ENCODE peak calls at places on chromosome 9, in five cellular contexts. B is SK-N-SH, F is endothelial cell of umbilical vein, I is suprapubic skin, U is HCT116. E is an unnamed sample. For H3K27me3, the result is how much of the 10 kb centered on the place peaks cover.

GRCh38 chr9:72858089-72858912 is 94.6 kb downstream of the ALDH1A1 start:
- DNase-seq in I (no peak), B (no peak), F (peak), U (no peak), E (no peak)

GRCh38 chr9:69097053-69097452 is 61.5 kb downstream of the FXN start:
- DNase-seq in B (no peak), I (no peak), F (peak), U (no peak), E (no peak)

GRCh38 chr9:83013261-83013610 is 49.7 kb downstream of the RASEF start:
- DNase-seq in U (no peak), B (no peak), F (no peak), I (no peak), E (no peak)

GRCh38 chr9:130015353-130016019 is 27.5 kb downstream of the FNBP1 start:
- DNase-seq in F (no peak), B (no peak), I (no peak), U (no peak), E (no peak)

GRCh38 chr9:114006155-114006550 is 71.9 kb downstream of the AMBP start:
- DNase-seq in F (no peak), I (peak), U (no peak), B (no peak), E (no peak)

GRCh38 chr9:123773783-123774182 is 156.1 kb downstream of the DENND1A start:
- DNase-seq in B (no peak), U (no peak), F (no peak), I (no peak), E (no peak)

GRCh38 chr9:126682928-126683697 is 69.4 kb downstream of the LMX1B start:
- DNase-seq in U (no peak), B (peak), I (no peak), F (no peak), E (no peak)

GRCh38 chr9:70112981-70113380 is 69.3 kb downstream of the MAMDC2 start:
- DNase-seq in I (no peak), U (no peak), F (peak), B (no peak), E (no peak)

GRCh38 chr9:122168356-122168755 is 8.6 kb downstream of the MORN5 start:
- DNase-seq in F (peak), B (no peak), U (no peak), I (peak), E (no peak)

GRCh38 chr9:19939890-19940289 is 151.1 kb upstream of the SLC24A2 start:
- DNase-seq in I (no peak), F (no peak), U (no peak), B (no peak), E (no peak)

DNA sequence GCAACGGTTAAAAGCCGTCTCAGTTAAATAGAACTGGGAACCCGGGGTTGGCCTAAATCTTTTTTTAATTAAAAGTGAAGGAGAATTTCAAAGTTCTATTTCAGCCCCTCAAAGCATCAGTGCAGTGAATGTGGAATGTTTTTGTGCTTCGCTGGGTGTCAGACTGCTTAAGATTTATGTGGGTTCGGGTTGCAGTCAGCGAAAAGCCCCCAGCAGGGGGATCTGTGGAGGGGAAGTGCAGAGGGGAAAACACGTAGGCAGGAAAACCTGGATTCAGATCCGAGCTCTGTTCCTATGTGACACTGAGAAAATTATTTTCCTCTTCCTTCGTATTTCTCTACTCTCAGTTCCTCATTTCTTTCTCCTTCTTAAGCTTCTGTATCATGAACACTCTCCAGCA is 19.7 kb downstream of the BRINP1 start:
- DNase-seq in I (no peak), U (no peak), F (no peak), B (no peak), E (no peak)
- H3K4me3 ChIP-seq in I (no peak), U (no peak), F (no peak), B (no peak), E (no peak)

GRCh38 chr9:135737840-135738521 is 36.0 kb downstream of the KCNT1 start:
- DNase-seq in I (no peak), U (no peak), B (no peak), F (no peak), E (no peak)
- H3K27me3 ChIP-seq in I (half or more), U (under half), B (under half), F (under half), E (under half)

GRCh38 chr9:128909859-128910258 is 10.9 kb upstream of the PHYHD1 start:
- DNase-seq in I (no peak), B (no peak), U (no peak), F (no peak), E (no peak)

GRCh38 chr9:128910906-128911305 is 9.9 kb upstream of the PHYHD1 start:
- DNase-seq in B (no peak), I (no peak), U (no peak), F (no peak), E (no peak)

GRCh38 chr9:128912270-128912853 is 8.4 kb upstream of the PHYHD1 start:
- DNase-seq in F (peak), I (no peak), B (no peak), U (peak), E (no peak)

GRCh38 chr9:128913048-128913900 is 7.5 kb upstream of the PHYHD1 start:
- DNase-seq in B (no peak), F (no peak), I (no peak), U (no peak), E (no peak)

DNA sequence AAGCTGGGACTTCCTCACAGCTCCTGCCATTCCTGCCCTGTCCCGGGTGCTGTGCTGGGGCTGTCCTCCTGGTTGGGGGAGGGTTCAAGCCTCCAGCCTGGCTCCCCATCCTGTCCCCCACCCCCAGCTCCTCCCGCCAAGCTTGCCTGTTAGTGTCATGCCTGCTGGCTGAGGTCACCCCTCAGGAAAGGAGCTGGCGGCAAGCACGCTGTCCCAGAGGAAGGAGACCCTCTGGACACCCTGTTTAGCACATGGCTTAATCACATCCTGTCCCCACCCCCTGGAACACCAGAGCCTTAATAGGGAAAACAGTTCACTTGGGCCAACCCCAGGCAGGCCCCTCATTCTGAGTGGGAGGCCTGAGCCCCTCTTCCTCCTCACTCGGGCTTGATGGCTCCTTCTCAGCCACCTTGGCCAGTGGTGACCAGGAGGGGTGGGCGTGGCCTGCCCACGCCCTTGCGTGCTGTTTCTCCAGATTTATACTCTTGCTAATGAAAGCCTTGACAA is 9.2 kb upstream of the PHYHD1 start:
- DNase-seq in U (no peak), B (no peak), I (no peak), F (peak), E (no peak)
- TF ChIP-seq POLR2AphosphoS5 in U (no peak), B (no peak), I (no peak), F (peak), E (no peak)

GRCh38 chr9:98794802-98795201 is 1.6 kb downstream of the ANKS6 start:
- DNase-seq in B (no peak), U (no peak), F (no peak), I (no peak), E (no peak)
- H3K4me3 ChIP-seq in B (no peak), U (peak), F (no peak), I (no peak), E (no peak)

DNA sequence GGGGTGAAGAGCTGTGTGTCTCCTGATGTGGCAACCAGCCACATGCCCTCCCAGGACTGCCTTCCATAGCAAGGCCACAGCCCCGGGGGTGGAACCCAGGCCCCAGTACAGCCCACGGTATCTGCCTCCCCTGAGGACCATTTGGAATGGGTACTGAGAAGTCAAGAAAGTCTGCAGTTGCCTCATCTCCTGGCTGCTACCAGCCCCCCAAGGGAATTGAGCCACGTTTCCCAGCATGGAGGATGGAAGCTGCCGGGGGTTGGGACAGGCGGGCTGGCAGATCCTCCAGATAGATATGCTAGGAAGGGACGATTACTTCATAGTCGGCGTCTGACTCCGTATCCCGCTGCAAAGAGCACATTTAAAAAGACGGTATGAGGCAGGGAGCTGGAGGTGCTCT is 5.5 kb upstream of the DMRT2 start:
- DNase-seq in U (no peak), I (peak), F (no peak), B (no peak), E (no peak)
- H3K27me3 ChIP-seq in U (under half), I (half or more), F (half or more), B (half or more), E (half or more)

GRCh38 chr9:94182532-94182931 is 76.6 kb upstream of the ZNF169 start:
- DNase-seq in U (no peak), F (no peak), B (no peak), I (no peak), E (no peak)
- TF ChIP-seq POLR2AphosphoS5 in U (peak), F (no peak), B (peak), I (no peak), E (peak)

DNA sequence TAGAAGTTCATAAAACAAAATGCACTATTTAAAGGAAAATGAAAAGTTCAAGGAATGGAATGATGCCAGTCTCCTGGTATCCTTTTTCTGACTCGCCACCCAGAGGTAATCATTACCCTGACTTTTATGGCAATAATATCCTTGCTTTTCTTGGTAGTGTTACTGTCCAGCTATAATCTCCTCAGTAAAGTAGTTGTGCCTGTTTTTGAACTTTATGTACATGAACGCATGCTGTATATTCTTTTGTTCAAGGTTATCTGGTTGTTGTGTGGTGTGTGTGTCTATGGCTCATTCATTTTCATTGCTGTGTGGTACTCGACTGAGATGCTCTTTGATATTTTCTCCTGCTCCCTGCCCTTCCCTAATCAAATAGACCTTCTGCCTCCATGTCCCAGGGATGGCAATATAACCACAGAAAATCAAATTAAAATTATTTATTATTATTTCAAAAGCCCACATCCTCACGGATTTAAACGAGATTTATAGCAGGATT is 29.2 kb upstream of the FBP1 start:
- DNase-seq in B (no peak), U (no peak), I (no peak), F (no peak), E (no peak)
- H3K4me3 ChIP-seq in B (no peak), U (no peak), I (no peak), F (no peak), E (no peak)

E was measured in HL-60.